ENCODE peak calls at places on chromosome 4, in ten cellular contexts. One of them, this sample, is unnamed.

GRCh38 chr4:54384563-54384962 is 155.5 kb downstream of the PDGFRA start:
- DNase-seq in choroid plexus epithelial cell: peak; percentile 38
- DNase-seq in stimulated activated CD8-positive, alpha-beta memory T cell treated with anti-CD3 and anti-CD28 coated beads, Interleukin-7, amount 100 ng/mL, for 1 hour: no peak
- DNase-seq in Daoy: no peak
- DNase-seq in NCI-H2081: no peak
- DNase-seq in NCI-H774: no peak
- DNase-seq in adipocyte: peak; percentile 50
- DNase-seq in A172: peak; percentile 62
- DNase-seq in mucosa of descending colon: no peak
- DNase-seq in AG09319: no peak
- DNase-seq in this sample: no peak

GRCh38 chr4:1411436-1412375 is 5.5 kb upstream of the NKX1-1 start:
- DNase-seq in choroid plexus epithelial cell: no peak
- DNase-seq in stimulated activated CD8-positive, alpha-beta memory T cell treated with anti-CD3 and anti-CD28 coated beads, Interleukin-7, amount 100 ng/mL, for 1 hour: no peak
- DNase-seq in Daoy: peak; percentile 7
- DNase-seq in NCI-H2081: no peak
- DNase-seq in NCI-H774: no peak
- DNase-seq in adipocyte: no peak
- DNase-seq in A172: no peak
- DNase-seq in mucosa of descending colon: no peak
- DNase-seq in AG09319: no peak
- DNase-seq in this sample: no peak

GRCh38 chr4:112515278-112516075 is 503 bp downstream of the NEUROG2 start:
- DNase-seq in choroid plexus epithelial cell: peak; percentile 34
- DNase-seq in stimulated activated CD8-positive, alpha-beta memory T cell treated with anti-CD3 and anti-CD28 coated beads, Interleukin-7, amount 100 ng/mL, for 1 hour: no peak
- DNase-seq in Daoy: peak; percentile 33
- DNase-seq in NCI-H2081: peak; percentile 30
- DNase-seq in NCI-H774: no peak
- DNase-seq in adipocyte: peak; percentile 54
- DNase-seq in A172: no peak
- DNase-seq in mucosa of descending colon: no peak
- DNase-seq in AG09319: no peak
- DNase-seq in this sample: peak; percentile 4

GRCh38 chr4:151035321-151035720 is 20.2 kb upstream of the LRBA start:
- DNase-seq in choroid plexus epithelial cell: no peak
- DNase-seq in stimulated activated CD8-positive, alpha-beta memory T cell treated with anti-CD3 and anti-CD28 coated beads, Interleukin-7, amount 100 ng/mL, for 1 hour: no peak
- DNase-seq in Daoy: no peak
- DNase-seq in NCI-H2081: peak; percentile 84
- DNase-seq in NCI-H774: peak; percentile 89
- DNase-seq in adipocyte: no peak
- DNase-seq in A172: no peak
- DNase-seq in mucosa of descending colon: no peak
- DNase-seq in AG09319: no peak
- DNase-seq in this sample: no peak

GRCh38 chr4:151983854-151984253 is 223.0 kb upstream of the GATB start:
- DNase-seq in choroid plexus epithelial cell: peak; percentile 1
- DNase-seq in stimulated activated CD8-positive, alpha-beta memory T cell treated with anti-CD3 and anti-CD28 coated beads, Interleukin-7, amount 100 ng/mL, for 1 hour: no peak
- DNase-seq in Daoy: no peak
- DNase-seq in NCI-H2081: peak; percentile 51
- DNase-seq in NCI-H774: no peak
- DNase-seq in adipocyte: no peak
- DNase-seq in A172: no peak
- DNase-seq in mucosa of descending colon: no peak
- DNase-seq in AG09319: no peak
- DNase-seq in this sample: no peak

GRCh38 chr4:132334081-132334480 is 815.0 kb upstream of the PCDH10 start:
- DNase-seq in choroid plexus epithelial cell: peak; percentile 62
- DNase-seq in stimulated activated CD8-positive, alpha-beta memory T cell treated with anti-CD3 and anti-CD28 coated beads, Interleukin-7, amount 100 ng/mL, for 1 hour: no peak
- DNase-seq in Daoy: no peak
- DNase-seq in NCI-H2081: no peak
- DNase-seq in NCI-H774: no peak
- DNase-seq in adipocyte: peak; percentile 18
- DNase-seq in A172: peak; percentile 9
- DNase-seq in mucosa of descending colon: no peak
- DNase-seq in AG09319: no peak
- DNase-seq in this sample: no peak

GRCh38 chr4:185357220-185357619 is 38.5 kb downstream of the LRP2BP start:
- DNase-seq in choroid plexus epithelial cell: peak; percentile 16
- DNase-seq in stimulated activated CD8-positive, alpha-beta memory T cell treated with anti-CD3 and anti-CD28 coated beads, Interleukin-7, amount 100 ng/mL, for 1 hour: no peak
- DNase-seq in Daoy: no peak
- DNase-seq in NCI-H2081: no peak
- DNase-seq in NCI-H774: no peak
- DNase-seq in adipocyte: no peak
- DNase-seq in A172: no peak
- DNase-seq in mucosa of descending colon: no peak
- DNase-seq in AG09319: no peak
- DNase-seq in this sample: no peak

GRCh38 chr4:85929926-85930325 is 429.9 kb downstream of the MAPK10 start:
- DNase-seq in choroid plexus epithelial cell: no peak
- DNase-seq in stimulated activated CD8-positive, alpha-beta memory T cell treated with anti-CD3 and anti-CD28 coated beads, Interleukin-7, amount 100 ng/mL, for 1 hour: no peak
- DNase-seq in Daoy: no peak
- DNase-seq in NCI-H2081: no peak
- DNase-seq in NCI-H774: no peak
- DNase-seq in adipocyte: no peak
- DNase-seq in A172: peak; percentile 30
- DNase-seq in mucosa of descending colon: peak; percentile 70
- DNase-seq in AG09319: no peak
- DNase-seq in this sample: no peak

GRCh38 chr4:75502671-75503070 is 11.5 kb downstream of the RCHY1 start:
- DNase-seq in choroid plexus epithelial cell: no peak
- DNase-seq in stimulated activated CD8-positive, alpha-beta memory T cell treated with anti-CD3 and anti-CD28 coated beads, Interleukin-7, amount 100 ng/mL, for 1 hour: no peak
- DNase-seq in Daoy: no peak
- DNase-seq in NCI-H2081: no peak
- DNase-seq in NCI-H774: no peak
- DNase-seq in adipocyte: no peak
- DNase-seq in A172: no peak
- DNase-seq in mucosa of descending colon: no peak
- DNase-seq in AG09319: no peak
- DNase-seq in this sample: no peak

GRCh38 chr4:147777456-147778091 is 45.7 kb downstream of the ARHGAP10 start:
- DNase-seq in choroid plexus epithelial cell: no peak
- DNase-seq in stimulated activated CD8-positive, alpha-beta memory T cell treated with anti-CD3 and anti-CD28 coated beads, Interleukin-7, amount 100 ng/mL, for 1 hour: no peak
- DNase-seq in Daoy: peak; percentile 7
- DNase-seq in NCI-H2081: no peak
- DNase-seq in NCI-H774: no peak
- DNase-seq in adipocyte: no peak
- DNase-seq in A172: peak; percentile 62
- DNase-seq in mucosa of descending colon: no peak
- DNase-seq in AG09319: no peak
- DNase-seq in this sample: no peak

GRCh38 chr4:8414377-8414776 is 26.1 kb downstream of the ACOX3 start:
- DNase-seq in choroid plexus epithelial cell: no peak
- DNase-seq in stimulated activated CD8-positive, alpha-beta memory T cell treated with anti-CD3 and anti-CD28 coated beads, Interleukin-7, amount 100 ng/mL, for 1 hour: no peak
- DNase-seq in Daoy: peak; percentile 67
- DNase-seq in NCI-H2081: no peak
- DNase-seq in NCI-H774: no peak
- DNase-seq in adipocyte: no peak
- DNase-seq in A172: no peak
- DNase-seq in mucosa of descending colon: no peak
- DNase-seq in AG09319: no peak
- DNase-seq in this sample: no peak

GRCh38 chr4:8598391-8599090 is 6.0 kb downstream of the CPZ start:
- DNase-seq in choroid plexus epithelial cell: no peak
- DNase-seq in stimulated activated CD8-positive, alpha-beta memory T cell treated with anti-CD3 and anti-CD28 coated beads, Interleukin-7, amount 100 ng/mL, for 1 hour: no peak
- DNase-seq in Daoy: no peak
- DNase-seq in NCI-H2081: no peak
- DNase-seq in NCI-H774: no peak
- DNase-seq in adipocyte: no peak
- DNase-seq in A172: no peak
- DNase-seq in mucosa of descending colon: no peak
- DNase-seq in AG09319: no peak
- DNase-seq in this sample: no peak

GRCh38 chr4:77950204-77950603 is 87.6 kb downstream of the MRPL1 start:
- DNase-seq in choroid plexus epithelial cell: no peak
- DNase-seq in stimulated activated CD8-positive, alpha-beta memory T cell treated with anti-CD3 and anti-CD28 coated beads, Interleukin-7, amount 100 ng/mL, for 1 hour: no peak
- DNase-seq in Daoy: no peak
- DNase-seq in NCI-H2081: no peak
- DNase-seq in NCI-H774: no peak
- DNase-seq in adipocyte: no peak
- DNase-seq in A172: no peak
- DNase-seq in mucosa of descending colon: no peak
- DNase-seq in AG09319: no peak
- DNase-seq in this sample: no peak

GRCh38 chr4:151922306-151922705 is 161.5 kb upstream of the GATB start:
- DNase-seq in choroid plexus epithelial cell: peak; percentile 2
- DNase-seq in stimulated activated CD8-positive, alpha-beta memory T cell treated with anti-CD3 and anti-CD28 coated beads, Interleukin-7, amount 100 ng/mL, for 1 hour: no peak
- DNase-seq in Daoy: no peak
- DNase-seq in NCI-H2081: no peak
- DNase-seq in NCI-H774: no peak
- DNase-seq in adipocyte: no peak
- DNase-seq in A172: no peak
- DNase-seq in mucosa of descending colon: no peak
- DNase-seq in AG09319: no peak
- DNase-seq in this sample: no peak

GRCh38 chr4:89482248-89482647 is 174.6 kb upstream of the GPRIN3 start:
- DNase-seq in choroid plexus epithelial cell: peak; percentile 83
- DNase-seq in stimulated activated CD8-positive, alpha-beta memory T cell treated with anti-CD3 and anti-CD28 coated beads, Interleukin-7, amount 100 ng/mL, for 1 hour: no peak
- DNase-seq in Daoy: peak; percentile 33
- DNase-seq in NCI-H2081: peak; percentile 11
- DNase-seq in NCI-H774: peak; percentile 9
- DNase-seq in adipocyte: peak; percentile 43
- DNase-seq in A172: peak; percentile 54
- DNase-seq in mucosa of descending colon: no peak
- DNase-seq in AG09319: no peak
- DNase-seq in this sample: no peak

GRCh38 chr4:26263165-26263564 is 57.6 kb upstream of the RBPJ start:
- DNase-seq in choroid plexus epithelial cell: no peak
- DNase-seq in stimulated activated CD8-positive, alpha-beta memory T cell treated with anti-CD3 and anti-CD28 coated beads, Interleukin-7, amount 100 ng/mL, for 1 hour: no peak
- DNase-seq in Daoy: peak; percentile 32
- DNase-seq in NCI-H2081: no peak
- DNase-seq in NCI-H774: no peak
- DNase-seq in adipocyte: no peak
- DNase-seq in A172: peak; percentile 18
- DNase-seq in mucosa of descending colon: no peak
- DNase-seq in AG09319: no peak
- DNase-seq in this sample: no peak

GRCh38 chr4:185566972-185567749 is 31.9 kb upstream of the PDLIM3 start:
- DNase-seq in choroid plexus epithelial cell: peak; percentile 89
- DNase-seq in stimulated activated CD8-positive, alpha-beta memory T cell treated with anti-CD3 and anti-CD28 coated beads, Interleukin-7, amount 100 ng/mL, for 1 hour: no peak
- DNase-seq in Daoy: peak; percentile 67
- DNase-seq in NCI-H2081: no peak
- DNase-seq in NCI-H774: no peak
- DNase-seq in adipocyte: peak; percentile 67
- DNase-seq in A172: no peak
- DNase-seq in mucosa of descending colon: no peak
- DNase-seq in AG09319: no peak
- DNase-seq in this sample: no peak